ENCODE peak calls at places on chromosomes 5 and 9, in ten cellular contexts. T is BE2C; C is stimulated activated CD4-positive, alpha-beta T cell treated with anti-CD3 and anti-CD28 coated beads, Interleukin-2, amount 100 ng/mL, for 48 hours; P is NCI-H1417; R is endodermal cell; N is H7; G is mesothelial cell of epicardium; Q is nucleus accumbens; Z is ACHN; B is progenitor cell of endocrine pancreas. E is an unnamed sample.

GRCh38 chr5:158423623-158424200 is 564.8 kb upstream of the CLINT1 start:
- DNase-seq in T (no peak), C (no peak), P (no peak), R (no peak), N (no peak), G (no peak), Q (no peak), Z (no peak), B (no peak), E (no peak)

GRCh38 chr5:51159164-51159563 is 224.1 kb upstream of the ISL1 start:
- DNase-seq in T (no peak), C (no peak), P (no peak), R (peak), N (peak), G (no peak), Q (no peak), Z (no peak), B (no peak), E (no peak)

GRCh38 chr5:132439521-132440206 is 50.9 kb downstream of the IRF1 start:
- DNase-seq in T (no peak), C (no peak), P (no peak), R (peak), N (no peak), G (no peak), Q (no peak), Z (no peak), B (no peak), E (no peak)

GRCh38 chr5:69334793-69335268 is 2.2 kb upstream of the CCDC125 start:
- DNase-seq in T (peak), C (peak), P (peak), R (peak), N (peak), G (peak), Q (peak), Z (peak), B (peak), E (peak)

GRCh38 chr9:134339183-134339806 is 13.0 kb downstream of the RXRA start:
- DNase-seq in T (no peak), C (no peak), P (peak), R (no peak), N (no peak), G (no peak), Q (no peak), Z (no peak), B (no peak), E (no peak)

GRCh38 chr9:35981704-35982103 is 23.8 kb upstream of the OR2S2 start:
- DNase-seq in T (no peak), C (no peak), P (peak), R (no peak), N (no peak), G (no peak), Q (no peak), Z (no peak), B (no peak), E (no peak)

GRCh38 chr5:179792612-179793469 is 945 bp upstream of the LTC4S start:
- DNase-seq in T (no peak), C (no peak), P (no peak), R (no peak), N (peak), G (no peak), Q (no peak), Z (no peak), B (no peak), E (peak)

GRCh38 chr9:27353405-27354229 is 56.7 kb upstream of the EQTN start:
- DNase-seq in T (peak), C (no peak), P (peak), R (peak), N (peak), G (no peak), Q (peak), Z (no peak), B (no peak), E (no peak)

E was measured in upper lobe of left lung.